ENCODE peak calls at places on chromosome 22, in six cellular contexts. N is mammary epithelial cell, I is GM23248, E is testis, Z is transverse colon, M is neural progenitor cell. D is an unnamed sample. For H3K4me1, the result is how much of the 10 kb centered on the place peaks cover.

GRCh38 chr22:45844009-45844408 is 133.0 kb downstream of the WNT7B start:
- DNase-seq in E (no peak), N (no peak), Z (no peak), M (peak), I (no peak), D (no peak)

GRCh38 chr22:24153353-24153752 is 27.9 kb upstream of the SUSD2 start:
- DNase-seq in M (no peak), I (peak), E (no peak), N (no peak), Z (peak), D (no peak)

GRCh38 chr22:50500452-50500851 is 7.0 kb downstream of the LMF2 start:
- DNase-seq in E (no peak), Z (no peak), I (no peak), N (no peak), M (no peak), D (no peak)

GRCh38 chr22:50146440-50147228 is 23.9 kb upstream of the PANX2 start:
- DNase-seq in M (peak), Z (peak), N (peak), I (peak), E (peak), D (peak)

GRCh38 chr22:25153961-25154685 is 45.5 kb upstream of the CRYBB3 start:
- DNase-seq in N (peak), Z (peak), M (peak), E (no peak), I (peak), D (peak)

GRCh38 chr22:40361100-40361499 is 9.3 kb upstream of the SGSM3 start:
- DNase-seq in I (no peak), E (no peak), M (no peak), Z (no peak), N (no peak), D (no peak)

GRCh38 chr22:50119768-50120251 is 30.0 kb downstream of the MOV10L1 start:
- DNase-seq in N (no peak), Z (no peak), M (no peak), I (no peak), E (no peak), D (no peak)

GRCh38 chr22:28029962-28030361 is 110.9 kb upstream of the PITPNB start:
- DNase-seq in M (no peak), N (no peak), E (no peak), Z (no peak), I (no peak), D (no peak)

GRCh38 chr22:35354068-35354467 is 26.8 kb upstream of the HMOX1 start:
- DNase-seq in N (no peak), M (no peak), E (no peak), I (no peak), Z (no peak), D (no peak)

GRCh38 chr22:37636186-37636948 is 3.1 kb upstream of the SH3BP1 start:
- DNase-seq in M (no peak), I (peak), Z (peak), E (no peak), N (no peak), D (no peak)

GRCh38 chr22:30890689-30891442 is 77.7 kb downstream of the MORC2 start:
- DNase-seq in N (peak), E (peak), I (peak), M (peak), Z (peak), D (peak)

GRCh38 chr22:45742866-45743450 is 71.3 kb downstream of the ATXN10 start:
- DNase-seq in Z (no peak), I (peak), M (no peak), E (no peak), N (peak), D (no peak)

GRCh38 chr22:49618689-49618953 is 209.1 kb downstream of the BRD1 start:
- DNase-seq in Z (no peak), I (no peak), E (no peak), M (no peak), N (no peak), D (no peak)

GRCh38 chr22:37560682-37561208 is 465 bp downstream of the CDC42EP1 start:
- DNase-seq in M (peak), E (no peak), N (no peak), Z (peak), I (peak), D (peak)

GRCh38 chr22:26443901-26444300 is 14.8 kb downstream of the ASPHD2 start:
- DNase-seq in N (no peak), M (no peak), E (no peak), Z (no peak), I (no peak), D (no peak)

GRCh38 chr22:21446827-21447690 is 20.1 kb upstream of the TMEM191C start:
- DNase-seq in E (peak), I (no peak), Z (no peak), N (no peak), M (no peak), D (peak)

GRCh38 chr22:44786610-44787009 is 34.2 kb downstream of the ARHGAP8 start:
- DNase-seq in E (no peak), I (no peak), N (no peak), Z (no peak), M (no peak), D (no peak)

GRCh38 chr22:37633693-37634504 is 5.6 kb upstream of the SH3BP1 start:
- DNase-seq in Z (peak), M (peak), I (peak), N (no peak), E (peak), D (peak)

GRCh38 chr22:21832291-21833290 is 34.9 kb downstream of the MAPK1 start:
- DNase-seq in M (no peak), E (peak), Z (no peak), I (peak), N (peak), D (no peak)

GRCh38 chr22:28710112-28710888 is 30.7 kb upstream of the TTC28 start:
- DNase-seq in Z (no peak), N (peak), I (peak), M (no peak), E (no peak), D (no peak)

GRCh38 chr22:46176508-46177003 is 26.2 kb downstream of the PPARA start:
- DNase-seq in M (no peak), I (no peak), E (no peak), Z (no peak), N (no peak), D (no peak)

GRCh38 chr22:24379536-24379935 is 47.9 kb upstream of the ADORA2A start:
- DNase-seq in E (no peak), I (peak), Z (no peak), N (no peak), M (no peak), D (no peak)

GRCh38 chr22:39519681-39520053 is 695 bp upstream of the ATF4 start:
- DNase-seq in N (peak), E (peak), M (peak), I (peak), Z (peak), D (no peak)

GRCh38 chr22:46058591-46059519 is 81.9 kb upstream of the WNT7B start:
- DNase-seq in I (peak), M (no peak), N (peak), E (peak), Z (peak), D (peak)

GRCh38 chr22:20036535-20037392 is 15.9 kb downstream of the TANGO2 start:
- DNase-seq in M (no peak), N (no peak), I (no peak), E (no peak), Z (no peak), D (no peak)
- H3K27ac ChIP-seq in M (no peak), N (no peak), I (no peak), E (no peak), Z (no peak), D (no peak)

DNA sequence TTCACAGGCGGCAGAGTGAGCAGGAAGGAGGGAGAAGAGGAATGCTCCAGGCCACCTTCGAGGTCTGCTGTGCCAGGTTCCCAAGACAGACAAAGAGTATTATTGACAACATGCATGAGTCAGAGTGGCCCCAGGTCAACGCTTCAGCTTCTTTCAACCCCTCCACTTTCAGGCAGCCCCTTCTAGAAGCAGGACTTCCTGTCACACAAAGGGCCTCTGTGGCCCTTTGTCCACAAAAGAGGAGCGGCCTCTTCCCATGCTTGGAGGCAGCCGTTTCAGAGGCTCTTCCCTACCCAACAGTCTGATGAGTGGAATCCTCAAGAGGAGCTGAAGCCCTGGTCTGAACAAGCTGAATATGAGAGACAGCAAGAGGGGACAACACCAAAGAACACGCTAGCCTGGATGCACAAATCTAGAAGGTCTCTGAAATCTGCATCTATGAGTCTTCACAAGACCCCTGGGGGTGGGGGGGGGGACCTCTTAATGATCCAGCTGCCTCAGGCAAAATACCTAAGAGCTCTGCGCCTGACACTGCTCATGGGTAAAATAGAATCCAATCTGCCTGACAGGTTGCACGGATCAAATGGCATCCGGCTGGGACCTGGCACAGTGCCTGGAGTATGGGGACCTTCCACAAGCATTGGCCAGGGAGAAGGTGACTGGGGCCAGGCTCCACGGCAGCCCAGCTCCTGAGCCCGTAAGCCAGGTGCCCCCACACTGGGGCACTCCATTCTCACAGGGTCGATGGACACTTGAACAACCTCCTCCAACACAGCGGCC is 67.5 kb downstream of the PACSIN2 start:
- DNase-seq in I (no peak), Z (no peak), N (peak), M (peak), E (peak), D (peak)
- H3K4me1 ChIP-seq in I (under half), Z (under half), N (under half), M (under half), E (under half), D (under half)

DNA sequence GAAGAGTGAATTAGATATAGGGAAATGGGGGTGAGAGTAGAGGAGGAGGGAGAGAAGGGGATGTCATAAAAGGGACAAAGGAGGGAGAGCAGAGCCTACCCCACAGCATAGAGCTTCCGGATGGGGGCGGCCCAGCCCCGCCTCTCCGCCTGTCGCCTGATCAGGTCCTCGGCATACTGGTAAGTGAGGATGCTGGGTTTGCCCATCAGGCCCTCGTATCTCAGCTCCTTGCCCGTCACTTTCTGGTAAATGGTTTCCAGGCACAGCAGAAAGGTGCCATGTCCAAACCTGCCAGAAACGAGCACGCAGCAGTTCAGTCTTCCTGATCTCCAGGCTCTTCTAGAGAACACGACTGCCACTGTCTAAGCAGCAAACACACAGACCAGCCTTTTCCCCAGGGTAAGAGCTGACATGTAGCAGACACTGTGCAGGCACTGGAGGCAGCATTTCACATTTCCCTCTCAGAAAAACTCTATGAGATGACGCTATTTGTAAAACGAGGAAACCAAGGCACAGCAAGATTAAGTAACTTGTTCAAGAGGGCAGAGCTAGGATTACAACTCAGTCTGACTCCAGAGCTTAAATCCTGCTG is 17.4 kb upstream of the TMEM121B start:
- DNase-seq in Z (no peak), E (no peak), I (no peak), M (no peak), N (no peak), D (no peak)
- H3K27ac ChIP-seq in Z (no peak), E (no peak), I (no peak), M (no peak), N (no peak), D (no peak)

GRCh38 chr22:36455571-36456458 is 25.6 kb downstream of the TXN2 start:
- DNase-seq in I (no peak), M (no peak), Z (no peak), E (no peak), N (no peak), D (peak)
- H3K4me1 ChIP-seq in I (under half), M (under half), Z (half or more), E (under half), N (under half), D (under half)